ENCODE peak calls at places on chromosomes 6 and 20, in five cellular contexts. One of them, this sample, is unnamed.
A peak's percentile ranks its signal among the peaks of the same experiment; 100 is the strongest.

GRCh38 chr20:63702751-63703470 is 4.9 kb downstream of the ARFRP1 start:
- DNase-seq in HCT116: no peak
- DNase-seq in GM13976: no peak
- DNase-seq in cardiac fibroblast: no peak
- DNase-seq in heart right ventricle: no peak
- DNase-seq in this sample: no peak

GRCh38 chr20:42204261-42204660 is 586.1 kb upstream of the CHD6 start:
- DNase-seq in GM13976: no peak
- DNase-seq in cardiac fibroblast: peak; percentile 0
- DNase-seq in HCT116: no peak
- DNase-seq in heart right ventricle: no peak
- DNase-seq in this sample: no peak

GRCh38 chr20:8020314-8021079 is 936 bp upstream of the TMX4 start:
- DNase-seq in HCT116: no peak
- DNase-seq in cardiac fibroblast: no peak
- DNase-seq in heart right ventricle: no peak
- DNase-seq in GM13976: peak; percentile 23
- DNase-seq in this sample: peak; percentile 32

GRCh38 chr20:1242530-1242929 is 16.7 kb downstream of the RAD21L1 start:
- DNase-seq in cardiac fibroblast: peak; percentile 92
- DNase-seq in heart right ventricle: no peak
- DNase-seq in GM13976: no peak
- DNase-seq in HCT116: no peak
- DNase-seq in this sample: peak; percentile 34

GRCh38 chr6:29850011-29850553 is 22.5 kb downstream of the HLA-G start:
- DNase-seq in heart right ventricle: no peak
- DNase-seq in cardiac fibroblast: peak; percentile 29
- DNase-seq in HCT116: no peak
- DNase-seq in GM13976: no peak
- DNase-seq in this sample: peak; percentile 50

GRCh38 chr6:130070747-130071146 is 52.4 kb downstream of the L3MBTL3 start:
- DNase-seq in cardiac fibroblast: no peak
- DNase-seq in heart right ventricle: no peak
- DNase-seq in HCT116: no peak
- DNase-seq in GM13976: no peak
- DNase-seq in this sample: no peak

GRCh38 chr20:20734475-20734948 is 22.1 kb upstream of the RALGAPA2 start:
- DNase-seq in heart right ventricle: no peak
- DNase-seq in cardiac fibroblast: no peak
- DNase-seq in GM13976: no peak
- DNase-seq in HCT116: no peak
- DNase-seq in this sample: no peak

GRCh38 chr20:19995220-19995863 is 21.8 kb upstream of the NAA20 start:
- DNase-seq in cardiac fibroblast: peak; percentile 78
- DNase-seq in heart right ventricle: no peak
- DNase-seq in GM13976: peak; percentile 60
- DNase-seq in HCT116: peak; percentile 21
- DNase-seq in this sample: no peak

GRCh38 chr6:113732384-113732966 is 124.7 kb upstream of the MARCKS start:
- DNase-seq in heart right ventricle: peak; percentile 12
- DNase-seq in GM13976: no peak
- DNase-seq in cardiac fibroblast: peak; percentile 57
- DNase-seq in HCT116: no peak
- DNase-seq in this sample: no peak

GRCh38 chr6:51792273-51793030 is 295.0 kb downstream of the PKHD1 start:
- DNase-seq in HCT116: no peak
- DNase-seq in heart right ventricle: no peak
- DNase-seq in cardiac fibroblast: no peak
- DNase-seq in GM13976: no peak
- DNase-seq in this sample: peak; percentile 56

GRCh38 chr6:107957165-107957908 is 671 bp downstream of the SEC63 start:
- DNase-seq in cardiac fibroblast: peak; percentile 82
- DNase-seq in GM13976: peak; percentile 64
- DNase-seq in heart right ventricle: peak; percentile 28
- DNase-seq in HCT116: no peak
- DNase-seq in this sample: peak; percentile 61

GRCh38 chr20:48319943-48320584 is 507.7 kb downstream of the PREX1 start:
- DNase-seq in cardiac fibroblast: no peak
- DNase-seq in GM13976: no peak
- DNase-seq in heart right ventricle: no peak
- DNase-seq in HCT116: no peak
- DNase-seq in this sample: no peak

GRCh38 chr20:43123180-43123579 is 66.5 kb downstream of the PTPRT start:
- DNase-seq in HCT116: no peak
- DNase-seq in GM13976: no peak
- DNase-seq in cardiac fibroblast: no peak
- DNase-seq in heart right ventricle: no peak
- DNase-seq in this sample: no peak

DNA sequence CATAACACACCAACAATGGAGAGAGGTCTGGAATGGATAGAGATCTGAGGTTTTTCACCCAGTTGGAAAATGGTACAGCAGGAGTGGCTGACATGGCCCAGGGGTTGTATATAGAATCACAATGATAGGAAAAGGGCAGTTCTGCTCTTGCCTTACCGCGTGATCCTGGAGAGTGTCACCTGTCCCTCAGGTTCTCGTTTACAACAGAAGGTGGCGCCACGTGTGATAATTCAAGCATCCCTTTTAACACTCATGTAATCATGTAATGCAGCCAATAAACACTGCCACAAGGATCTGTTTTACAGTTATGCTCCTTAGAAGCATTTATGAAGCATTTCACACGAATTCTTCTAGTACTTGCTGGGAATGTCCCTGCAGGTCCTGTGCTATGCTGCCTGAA is 12.9 kb upstream of the WFDC2 start:
- DNase-seq in heart right ventricle: no peak
- DNase-seq in cardiac fibroblast: peak; percentile 30
- DNase-seq in HCT116: peak; percentile 71
- DNase-seq in GM13976: peak; percentile 36
- DNase-seq in this sample: peak; percentile 40
- TF ChIP-seq CTCF in heart right ventricle: peak; percentile 22
- TF ChIP-seq CTCF in cardiac fibroblast: peak; percentile 21
- TF ChIP-seq CTCF in HCT116: peak; percentile 53
- TF ChIP-seq CTCF in GM13976: no peak
- TF ChIP-seq CTCF in this sample: peak; percentile 63

GRCh38 chr6:75213732-75214131 is 7.9 kb upstream of the COL12A1 start:
- DNase-seq in heart right ventricle: no peak
- DNase-seq in HCT116: no peak
- DNase-seq in cardiac fibroblast: no peak
- DNase-seq in GM13976: peak; percentile 11
- DNase-seq in this sample: no peak
- TF ChIP-seq CTCF in heart right ventricle: no peak
- TF ChIP-seq CTCF in HCT116: no peak
- TF ChIP-seq CTCF in cardiac fibroblast: no peak
- TF ChIP-seq CTCF in GM13976: no peak
- TF ChIP-seq CTCF in this sample: no peak

GRCh38 chr20:33732166-33732970 is 572 bp downstream of the ZNF341 start:
- DNase-seq in cardiac fibroblast: no peak
- DNase-seq in heart right ventricle: peak; percentile 91
- DNase-seq in GM13976: peak; percentile 86
- DNase-seq in HCT116: peak; percentile 57
- DNase-seq in this sample: peak; percentile 64
- TF ChIP-seq CTCF in cardiac fibroblast: no peak
- TF ChIP-seq CTCF in heart right ventricle: peak; percentile 7
- TF ChIP-seq CTCF in GM13976: no peak
- TF ChIP-seq CTCF in HCT116: no peak
- TF ChIP-seq CTCF in this sample: no peak

GRCh38 chr20:55004044-55004443 is 528.7 kb downstream of the DOK5 start:
- DNase-seq in heart right ventricle: no peak
- DNase-seq in HCT116: no peak
- DNase-seq in cardiac fibroblast: no peak
- DNase-seq in GM13976: no peak
- DNase-seq in this sample: no peak
- TF ChIP-seq CTCF in heart right ventricle: peak; percentile 26
- TF ChIP-seq CTCF in HCT116: no peak
- TF ChIP-seq CTCF in cardiac fibroblast: no peak
- TF ChIP-seq CTCF in GM13976: no peak
- TF ChIP-seq CTCF in this sample: no peak

DNA sequence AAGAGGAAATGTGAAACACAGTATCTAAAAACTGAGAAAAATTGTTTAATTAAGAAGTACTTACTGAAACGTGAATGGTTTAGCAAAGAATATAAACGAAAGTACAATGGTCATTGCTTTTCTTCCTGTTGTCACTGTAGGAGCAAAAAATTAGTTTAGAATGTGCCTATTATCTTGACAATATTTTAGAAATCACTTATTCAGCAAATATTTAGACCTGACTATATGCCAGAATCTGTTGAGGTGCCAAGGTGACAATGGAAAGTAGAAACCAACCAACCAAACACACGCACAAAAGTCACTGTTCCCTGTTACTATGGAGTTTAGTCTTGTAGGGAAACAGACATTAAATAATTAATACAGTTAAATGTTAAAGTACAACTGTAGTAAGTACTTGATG is 20.5 kb downstream of the SLC35B3 start:
- DNase-seq in HCT116: no peak
- DNase-seq in cardiac fibroblast: no peak
- DNase-seq in heart right ventricle: no peak
- DNase-seq in GM13976: no peak
- DNase-seq in this sample: no peak
- TF ChIP-seq CTCF in HCT116: no peak
- TF ChIP-seq CTCF in cardiac fibroblast: no peak
- TF ChIP-seq CTCF in heart right ventricle: no peak
- TF ChIP-seq CTCF in GM13976: no peak
- TF ChIP-seq CTCF in this sample: no peak

DNA sequence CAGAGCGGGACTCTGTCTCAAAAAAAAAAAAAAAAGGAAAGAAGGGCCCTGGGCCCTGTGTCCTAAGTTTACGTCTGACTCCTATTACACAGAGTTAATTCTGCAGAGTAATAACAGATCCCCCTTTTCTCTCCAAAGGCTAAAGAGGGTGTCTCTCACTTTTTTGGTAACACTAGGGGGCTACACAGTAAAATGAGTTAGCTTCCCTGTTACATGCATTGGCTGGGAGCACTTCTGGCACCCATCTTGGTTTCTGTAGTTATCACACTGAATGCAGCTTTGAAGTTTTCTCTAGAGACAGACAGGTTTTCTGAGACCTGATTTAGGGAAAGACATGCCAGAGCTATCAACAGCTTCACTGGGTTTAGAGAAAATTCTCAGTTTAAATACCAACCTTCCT is 29.2 kb downstream of the RNF8 start:
- DNase-seq in GM13976: no peak
- DNase-seq in HCT116: no peak
- DNase-seq in cardiac fibroblast: no peak
- DNase-seq in heart right ventricle: no peak
- DNase-seq in this sample: no peak
- TF ChIP-seq CTCF in GM13976: no peak
- TF ChIP-seq CTCF in HCT116: no peak
- TF ChIP-seq CTCF in cardiac fibroblast: no peak
- TF ChIP-seq CTCF in heart right ventricle: no peak
- TF ChIP-seq CTCF in this sample: no peak

GRCh38 chr20:44494266-44494665 is 18.6 kb downstream of the TTPAL start:
- DNase-seq in GM13976: no peak
- DNase-seq in heart right ventricle: no peak
- DNase-seq in HCT116: no peak
- DNase-seq in cardiac fibroblast: peak; percentile 93
- DNase-seq in this sample: peak; percentile 32
- TF ChIP-seq CTCF in GM13976: no peak
- TF ChIP-seq CTCF in heart right ventricle: no peak
- TF ChIP-seq CTCF in HCT116: no peak
- TF ChIP-seq CTCF in cardiac fibroblast: no peak
- TF ChIP-seq CTCF in this sample: no peak

DNA sequence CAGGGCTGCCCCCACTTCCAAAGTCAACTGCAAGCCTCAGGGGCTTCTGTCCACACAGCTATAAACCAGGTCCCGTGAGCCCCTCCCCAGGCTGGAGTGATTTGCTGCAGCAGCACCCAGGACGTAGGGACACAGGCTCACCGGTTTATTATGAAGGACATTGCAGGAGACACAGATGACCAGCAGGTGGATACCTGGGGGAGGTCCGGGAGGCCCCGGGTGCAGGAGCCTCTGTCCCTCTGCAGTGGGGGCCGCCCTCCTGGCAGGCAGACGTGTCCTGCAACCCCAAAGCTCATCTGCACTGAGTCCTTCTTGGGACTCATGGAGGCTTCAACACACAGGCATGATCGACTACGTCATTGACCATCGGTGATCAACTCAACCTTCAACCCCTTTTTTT is 14.5 kb upstream of the NTSR1 start:
- DNase-seq in GM13976: no peak
- DNase-seq in cardiac fibroblast: no peak
- DNase-seq in heart right ventricle: no peak
- DNase-seq in HCT116: no peak
- DNase-seq in this sample: no peak
- TF ChIP-seq CTCF in GM13976: no peak
- TF ChIP-seq CTCF in cardiac fibroblast: no peak
- TF ChIP-seq CTCF in heart right ventricle: no peak
- TF ChIP-seq CTCF in HCT116: peak; percentile 19
- TF ChIP-seq CTCF in this sample: no peak

GRCh38 chr6:106823732-106824351 is 150.7 kb downstream of the CD24 start:
- DNase-seq in cardiac fibroblast: no peak
- DNase-seq in HCT116: no peak
- DNase-seq in heart right ventricle: no peak
- DNase-seq in GM13976: no peak
- DNase-seq in this sample: no peak
- TF ChIP-seq CTCF in cardiac fibroblast: no peak
- TF ChIP-seq CTCF in HCT116: no peak
- TF ChIP-seq CTCF in heart right ventricle: no peak
- TF ChIP-seq CTCF in GM13976: no peak
- TF ChIP-seq CTCF in this sample: no peak

DNA sequence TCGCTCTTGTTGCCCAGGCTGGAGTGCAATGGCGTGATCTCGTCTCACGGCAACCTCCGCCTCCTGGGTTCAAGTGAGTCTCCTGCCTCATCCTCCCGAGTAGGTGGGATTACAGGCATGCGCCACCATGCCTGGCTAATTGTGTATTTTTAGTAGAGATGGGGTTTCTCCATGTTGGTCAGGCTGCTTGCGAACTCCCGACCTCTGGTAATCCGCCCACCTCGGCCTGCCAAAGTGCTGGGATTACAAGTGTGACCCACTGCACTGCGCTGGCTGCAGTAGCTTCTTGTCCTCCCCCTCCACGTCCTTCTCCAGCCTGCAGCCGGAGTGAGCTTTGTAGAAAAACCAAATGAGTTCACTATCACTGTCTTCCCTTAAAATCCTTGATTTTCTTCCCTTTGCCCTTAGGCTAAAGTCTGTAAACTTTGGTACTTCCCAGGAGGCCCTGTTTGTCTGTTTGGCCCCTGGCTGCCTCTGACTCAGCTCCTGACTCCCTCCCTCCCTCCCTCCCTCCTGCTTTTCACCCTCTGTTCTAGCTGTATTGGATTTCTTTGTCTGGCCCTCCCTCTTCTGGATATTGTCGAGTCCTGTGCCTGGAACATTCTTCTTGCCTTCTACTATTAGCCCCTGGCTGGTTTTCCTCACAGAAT is 12.9 kb downstream of the PARD6B start:
- DNase-seq in cardiac fibroblast: peak; percentile 90
- DNase-seq in heart right ventricle: peak; percentile 56
- DNase-seq in GM13976: no peak
- DNase-seq in HCT116: peak; percentile 67
- DNase-seq in this sample: peak; percentile 89
- TF ChIP-seq CTCF in cardiac fibroblast: peak; percentile 47
- TF ChIP-seq CTCF in heart right ventricle: peak; percentile 51
- TF ChIP-seq CTCF in GM13976: no peak
- TF ChIP-seq CTCF in HCT116: peak; percentile 46
- TF ChIP-seq CTCF in this sample: peak; percentile 56